ENCODE peak calls at places on chromosomes 5 and 9, in four cellular contexts. One of them, this sample, is unnamed.
A peak's percentile ranks its signal among the peaks of the same experiment; 100 is the strongest.

GRCh38 chr5:122761115-122761514 is 13.8 kb upstream of the SNX2 start:
- DNase-seq in fibroblast of lung: no peak
- DNase-seq in IMR-90: no peak
- DNase-seq in endodermal cell: no peak
- DNase-seq in this sample: no peak

GRCh38 chr9:27033815-27034403 is 28.4 kb upstream of the LRRC19 start:
- DNase-seq in fibroblast of lung: peak; percentile 66
- DNase-seq in IMR-90: peak; percentile 53
- DNase-seq in endodermal cell: peak; percentile 83
- DNase-seq in this sample: peak; percentile 40

GRCh38 chr9:127035948-127036347 is 86.5 kb downstream of the ANGPTL2 start:
- DNase-seq in fibroblast of lung: peak; percentile 74
- DNase-seq in IMR-90: no peak
- DNase-seq in endodermal cell: peak; percentile 6
- DNase-seq in this sample: peak; percentile 22

GRCh38 chr5:10545084-10545483 is 18.8 kb upstream of the ANKRD33B start:
- DNase-seq in fibroblast of lung: no peak
- DNase-seq in IMR-90: no peak
- DNase-seq in endodermal cell: no peak
- DNase-seq in this sample: no peak

GRCh38 chr9:122347348-122348287 is 23.2 kb upstream of the PTGS1 start:
- DNase-seq in fibroblast of lung: no peak
- DNase-seq in IMR-90: no peak
- DNase-seq in endodermal cell: peak; percentile 37
- DNase-seq in this sample: peak; percentile 21

GRCh38 chr9:87499455-87500015 is 1.9 kb downstream of the DAPK1 start:
- DNase-seq in fibroblast of lung: no peak
- DNase-seq in IMR-90: no peak
- DNase-seq in endodermal cell: no peak
- DNase-seq in this sample: no peak

GRCh38 chr5:39740404-39740803 is 315.6 kb upstream of the DAB2 start:
- DNase-seq in fibroblast of lung: no peak
- DNase-seq in IMR-90: no peak
- DNase-seq in endodermal cell: no peak
- DNase-seq in this sample: no peak

GRCh38 chr5:172722309-172722815 is 48.6 kb downstream of the DUSP1 start:
- DNase-seq in fibroblast of lung: no peak
- DNase-seq in IMR-90: no peak
- DNase-seq in endodermal cell: peak; percentile 78
- DNase-seq in this sample: no peak

GRCh38 chr5:96809898-96810297 is 2.2 kb upstream of the ERAP1 start:
- DNase-seq in fibroblast of lung: no peak
- DNase-seq in IMR-90: no peak
- DNase-seq in endodermal cell: no peak
- DNase-seq in this sample: no peak

GRCh38 chr9:19271081-19271480 is 40.6 kb downstream of the DENND4C start:
- DNase-seq in fibroblast of lung: no peak
- DNase-seq in IMR-90: no peak
- DNase-seq in endodermal cell: no peak
- DNase-seq in this sample: no peak

GRCh38 chr9:95107001-95107749 is 210.3 kb downstream of the FANCC start:
- DNase-seq in fibroblast of lung: peak; percentile 68
- DNase-seq in IMR-90: peak; percentile 58
- DNase-seq in endodermal cell: no peak
- DNase-seq in this sample: no peak

GRCh38 chr5:173232499-173233346 is 2.3 kb downstream of the NKX2-5 start:
- DNase-seq in fibroblast of lung: no peak
- DNase-seq in IMR-90: no peak
- DNase-seq in endodermal cell: peak; percentile 78
- DNase-seq in this sample: no peak

GRCh38 chr5:95063492-95063891 is 221.4 kb downstream of the MCTP1 start:
- DNase-seq in fibroblast of lung: no peak
- DNase-seq in IMR-90: no peak
- DNase-seq in endodermal cell: no peak
- DNase-seq in this sample: no peak

GRCh38 chr9:133615101-133615896 is 6.1 kb upstream of the FAM163B start:
- DNase-seq in fibroblast of lung: no peak
- DNase-seq in IMR-90: no peak
- DNase-seq in endodermal cell: no peak
- DNase-seq in this sample: no peak

GRCh38 chr5:157516016-157516415 is 56.0 kb downstream of the NIPAL4 start:
- DNase-seq in fibroblast of lung: peak; percentile 80
- DNase-seq in IMR-90: peak; percentile 94
- DNase-seq in endodermal cell: no peak
- DNase-seq in this sample: no peak

GRCh38 chr5:106454651-106455415 is 1215.9 kb downstream of the EFNA5 start:
- DNase-seq in fibroblast of lung: peak; percentile 52
- DNase-seq in IMR-90: peak; percentile 36
- DNase-seq in endodermal cell: peak; percentile 78
- DNase-seq in this sample: no peak
- TF ChIP-seq CTCF in fibroblast of lung: peak; percentile 25
- TF ChIP-seq CTCF in IMR-90: peak; percentile 43
- TF ChIP-seq CTCF in endodermal cell: peak; percentile 86
- TF ChIP-seq CTCF in this sample: no peak

GRCh38 chr5:59198832-59199231 is 616.0 kb downstream of the RAB3C start:
- DNase-seq in fibroblast of lung: no peak
- DNase-seq in IMR-90: no peak
- DNase-seq in endodermal cell: no peak
- DNase-seq in this sample: no peak
- H3K27ac ChIP-seq in fibroblast of lung: no peak overlapping the region
- H3K27ac ChIP-seq in IMR-90: no peak overlapping the region
- H3K27ac ChIP-seq in endodermal cell: no peak overlapping the region
- H3K27ac ChIP-seq in this sample: no peak overlapping the region

GRCh38 chr5:141519605-141520288 is 30.9 kb downstream of the PCDHGC5 start:
- DNase-seq in fibroblast of lung: peak; percentile 29
- DNase-seq in IMR-90: peak; percentile 43
- DNase-seq in endodermal cell: no peak
- DNase-seq in this sample: no peak

GRCh38 chr5:141523991-141524390 is 35.1 kb downstream of the PCDHGC5 start:
- DNase-seq in fibroblast of lung: no peak
- DNase-seq in IMR-90: no peak
- DNase-seq in endodermal cell: no peak
- DNase-seq in this sample: no peak

GRCh38 chr5:141524604-141525597 is 36.0 kb downstream of the PCDHGC5 start:
- DNase-seq in fibroblast of lung: peak; percentile 99
- DNase-seq in IMR-90: peak; percentile 97
- DNase-seq in endodermal cell: peak; percentile 99
- DNase-seq in this sample: peak; percentile 87

GRCh38 chr5:141521244-141521781 is 32.4 kb downstream of the PCDHGC5 start:
- DNase-seq in fibroblast of lung: peak; percentile 99
- DNase-seq in IMR-90: peak; percentile 100
- DNase-seq in endodermal cell: no peak
- DNase-seq in this sample: no peak

GRCh38 chr5:141522301-141522700 is 33.4 kb downstream of the PCDHGC5 start:
- DNase-seq in fibroblast of lung: no peak
- DNase-seq in IMR-90: no peak
- DNase-seq in endodermal cell: no peak
- DNase-seq in this sample: no peak
- H3K4me1 ChIP-seq in fibroblast of lung: peaks cover 67% of the 10 kb centered on the region
- H3K4me1 ChIP-seq in IMR-90: peaks cover 37% of the 10 kb centered on the region
- H3K4me1 ChIP-seq in endodermal cell: peaks cover 12% of the 10 kb centered on the region
- H3K4me1 ChIP-seq in this sample: peaks cover 28% of the 10 kb centered on the region

GRCh38 chr9:129722913-129723312 is 29.9 kb downstream of the PTGES start:
- DNase-seq in fibroblast of lung: no peak
- DNase-seq in IMR-90: no peak
- DNase-seq in endodermal cell: no peak
- DNase-seq in this sample: no peak

GRCh38 chr9:129728744-129729143 is 24.1 kb downstream of the PTGES start:
- DNase-seq in fibroblast of lung: no peak
- DNase-seq in IMR-90: no peak
- DNase-seq in endodermal cell: no peak
- DNase-seq in this sample: no peak

GRCh38 chr9:129724456-129725190 is 28.2 kb downstream of the PTGES start:
- DNase-seq in fibroblast of lung: no peak
- DNase-seq in IMR-90: no peak
- DNase-seq in endodermal cell: no peak
- DNase-seq in this sample: no peak

GRCh38 chr9:129726322-129727160 is 26.3 kb downstream of the PTGES start:
- DNase-seq in fibroblast of lung: peak; percentile 84
- DNase-seq in IMR-90: peak; percentile 78
- DNase-seq in endodermal cell: peak; percentile 97
- DNase-seq in this sample: peak; percentile 59

GRCh38 chr9:129725841-129726251 is 27.0 kb downstream of the PTGES start:
- DNase-seq in fibroblast of lung: no peak
- DNase-seq in IMR-90: peak; percentile 58
- DNase-seq in endodermal cell: no peak
- DNase-seq in this sample: no peak
- TF ChIP-seq CTCF in fibroblast of lung: no peak
- TF ChIP-seq CTCF in IMR-90: peak; percentile 2
- TF ChIP-seq CTCF in endodermal cell: no peak
- TF ChIP-seq CTCF in this sample: no peak

This sample was measured in body of pancreas.